ENCODE peak calls at places on chromosomes 16 and 17, in five cellular contexts. B, J, Q, L and V are unnamed samples.

GRCh38 chr16:1708083-1708767 is 2.2 kb downstream of the MAPK8IP3 start:
- DNase-seq in B (no peak), J (no peak), Q (no peak), L (no peak), V (no peak)

GRCh38 chr17:336110-337021 is 16.2 kb downstream of the RPH3AL start:
- DNase-seq in B (no peak), J (peak), Q (no peak), L (no peak), V (no peak)

GRCh38 chr16:88527186-88527936 is 42.8 kb upstream of the ZC3H18 start:
- DNase-seq in B (peak), J (peak), Q (no peak), L (peak), V (no peak)

GRCh38 chr17:49891694-49892389 is 44.0 kb upstream of the TAC4 start:
- DNase-seq in B (no peak), J (no peak), Q (no peak), L (no peak), V (no peak)

GRCh38 chr16:6573577-6573976 is 759.1 kb upstream of the RBFOX1 start:
- DNase-seq in B (peak), J (no peak), Q (no peak), L (no peak), V (no peak)

GRCh38 chr16:88514070-88514469 is 56.1 kb upstream of the ZC3H18 start:
- DNase-seq in B (no peak), J (no peak), Q (no peak), L (no peak), V (no peak)

GRCh38 chr17:59510611-59511010 is 54.8 kb upstream of the DHX40 start:
- DNase-seq in B (no peak), J (no peak), Q (no peak), L (no peak), V (no peak)

GRCh38 chr17:66493283-66494019 is 191.0 kb downstream of the PRKCA start:
- DNase-seq in B (peak), J (no peak), Q (no peak), L (no peak), V (no peak)

GRCh38 chr17:6449307-6449706 is 5.1 kb downstream of the PIMREG start:
- DNase-seq in B (no peak), J (no peak), Q (no peak), L (no peak), V (no peak)

GRCh38 chr16:4586297-4586696 is 28.4 kb downstream of the UBALD1 start:
- DNase-seq in B (no peak), J (no peak), Q (no peak), L (no peak), V (no peak)

GRCh38 chr17:19768046-19768782 is 20.1 kb upstream of the ALDH3A1 start:
- DNase-seq in B (no peak), J (no peak), Q (no peak), L (no peak), V (no peak)

GRCh38 chr17:57114085-57114673 is 29.1 kb downstream of the AKAP1 start:
- DNase-seq in B (no peak), J (peak), Q (no peak), L (peak), V (no peak)

GRCh38 chr16:57128787-57129389 is 36.5 kb downstream of the CPNE2 start:
- DNase-seq in B (no peak), J (peak), Q (no peak), L (peak), V (no peak)

GRCh38 chr17:37614391-37614790 is 5.2 kb upstream of the SYNRG start:
- DNase-seq in B (peak), J (no peak), Q (peak), L (no peak), V (no peak)

GRCh38 chr16:67301080-67301757 is 21.9 kb downstream of the PLEKHG4 start:
- DNase-seq in B (no peak), J (peak), Q (no peak), L (no peak), V (no peak)

GRCh38 chr17:48597775-48598631 is 4.4 kb upstream of the HOXB5 start:
- DNase-seq in B (peak), J (peak), Q (no peak), L (peak), V (no peak)

GRCh38 chr16:17416461-17417221 is 54.1 kb downstream of the XYLT1 start:
- DNase-seq in B (peak), J (peak), Q (no peak), L (peak), V (no peak)

GRCh38 chr16:57846078-57846697 is 43.9 kb upstream of the KIFC3 start:
- DNase-seq in B (no peak), J (no peak), Q (no peak), L (no peak), V (no peak)

GRCh38 chr16:64534180-64534780 is 587.6 kb downstream of the CDH11 start:
- DNase-seq in B (no peak), J (no peak), Q (no peak), L (no peak), V (no peak)

GRCh38 chr17:17783825-17784598 is 52.8 kb downstream of the SREBF1 start:
- DNase-seq in B (peak), J (peak), Q (peak), L (no peak), V (no peak)

GRCh38 chr17:64635647-64636305 is 26.3 kb downstream of the SMURF2 start:
- DNase-seq in B (peak), J (no peak), Q (peak), L (no peak), V (no peak)

GRCh38 chr17:28867276-28867675 is 12.5 kb downstream of the ERAL1 start:
- DNase-seq in B (no peak), J (no peak), Q (no peak), L (no peak), V (no peak)

GRCh38 chr16:31476305-31477219 is 4.6 kb downstream of the TGFB1I1 start:
- DNase-seq in B (no peak), J (peak), Q (no peak), L (peak), V (no peak)

GRCh38 chr16:22627043-22627442 is 116.4 kb downstream of the NPIPB5 start:
- DNase-seq in B (no peak), J (no peak), Q (no peak), L (no peak), V (no peak)

GRCh38 chr17:74220966-74221814 is 7.8 kb downstream of the TTYH2 start:
- DNase-seq in B (no peak), J (peak), Q (no peak), L (no peak), V (no peak)

GRCh38 chr17:74759243-74759801 is 10.9 kb downstream of the NHERF1 start:
- DNase-seq in B (peak), J (no peak), Q (no peak), L (peak), V (no peak)

GRCh38 chr17:20077978-20078674 is 69.0 kb downstream of the SPECC1 start:
- DNase-seq in B (no peak), J (no peak), Q (no peak), L (no peak), V (no peak)

GRCh38 chr17:33292981-33293867 is at the start of gene ASIC2:
- DNase-seq in B (no peak), J (no peak), Q (no peak), L (no peak), V (no peak)

GRCh38 chr17:7042507-7043194 is 1.2 kb downstream of the SLC16A11 start:
- DNase-seq in B (no peak), J (peak), Q (no peak), L (peak), V (no peak)

GRCh38 chr16:25093208-25094061 is 18.1 kb upstream of the LCMT1 start:
- DNase-seq in B (no peak), J (no peak), Q (no peak), L (no peak), V (no peak)

GRCh38 chr17:50920891-50921595 is 54.9 kb upstream of the TOB1 start:
- DNase-seq in B (no peak), J (no peak), Q (no peak), L (no peak), V (no peak)